ENCODE peak calls at places on chromosomes 2 and 18, in ten cellular contexts. Y is body of pancreas, I is heart left ventricle, B is GM12878, J is HL-60, H is ovary, N is testis, R is left ventricle myocardium inferior, M is bronchial epithelial cell, U is stomach. F is an unnamed sample.

GRCh38 chr2:43798300-43798699 is 24.5 kb downstream of the DYNC2LI1 start:
- DNase-seq in Y (no peak), I (no peak), B (no peak), J (no peak), H (no peak), N (no peak), R (no peak), M (no peak), U (no peak), F (no peak)

GRCh38 chr18:13611616-13612110 is 114.7 kb downstream of the FAM210A start:
- DNase-seq in Y (no peak), I (peak), B (no peak), J (peak), H (no peak), N (peak), R (peak), M (no peak), U (no peak), F (peak)

GRCh38 chr2:134258684-134259408 is 5.0 kb downstream of the MGAT5 start:
- DNase-seq in Y (no peak), I (peak), B (no peak), J (no peak), H (peak), N (peak), R (peak), M (no peak), U (no peak), F (peak)

GRCh38 chr2:39099820-39100728 is 20.8 kb downstream of the SOS1 start:
- DNase-seq in Y (no peak), I (no peak), B (no peak), J (no peak), H (no peak), N (no peak), R (no peak), M (peak), U (no peak), F (no peak)

GRCh38 chr2:190407246-190407661 is 901 bp upstream of the MFSD6 start:
- DNase-seq in Y (no peak), I (no peak), B (no peak), J (no peak), H (no peak), N (no peak), R (no peak), M (no peak), U (no peak), F (peak)

GRCh38 chr2:230951396-230951795 is 26.4 kb upstream of the GPR55 start:
- DNase-seq in Y (no peak), I (no peak), B (no peak), J (no peak), H (no peak), N (no peak), R (no peak), M (no peak), U (peak), F (no peak)

GRCh38 chr18:42190643-42191042 is 235.6 kb downstream of the PIK3C3 start:
- DNase-seq in Y (no peak), I (no peak), B (no peak), J (no peak), H (no peak), N (no peak), R (no peak), M (no peak), U (no peak), F (no peak)

GRCh38 chr18:13239557-13239956 is 21.0 kb downstream of the LDLRAD4 start:
- DNase-seq in Y (peak), I (no peak), B (no peak), J (no peak), H (no peak), N (no peak), R (no peak), M (no peak), U (no peak), F (no peak)

GRCh38 chr18:26963292-26963691 is 97.8 kb upstream of the AQP4 start:
- DNase-seq in Y (no peak), I (no peak), B (no peak), J (no peak), H (no peak), N (no peak), R (no peak), M (no peak), U (no peak), F (no peak)

GRCh38 chr18:78069784-78070664 is 820.4 kb downstream of the GALR1 start:
- DNase-seq in Y (no peak), I (no peak), B (no peak), J (no peak), H (no peak), N (peak), R (peak), M (no peak), U (no peak), F (peak)

GRCh38 chr2:25566094-25566493 is 107.3 kb downstream of the DTNB start:
- DNase-seq in Y (no peak), I (no peak), B (no peak), J (no peak), H (no peak), N (no peak), R (no peak), M (no peak), U (no peak), F (no peak)

GRCh38 chr18:7174359-7175107 is 56.4 kb upstream of the LRRC30 start:
- DNase-seq in Y (peak), I (no peak), B (no peak), J (no peak), H (no peak), N (peak), R (no peak), M (no peak), U (no peak), F (peak)

GRCh38 chr2:26672112-26672817 is 20.3 kb upstream of the KCNK3 start:
- DNase-seq in Y (no peak), I (no peak), B (no peak), J (no peak), H (no peak), N (no peak), R (no peak), M (no peak), U (no peak), F (no peak)

GRCh38 chr2:241179894-241180293 is 8.6 kb upstream of the ANO7 start:
- DNase-seq in Y (no peak), I (no peak), B (no peak), J (no peak), H (no peak), N (no peak), R (no peak), M (no peak), U (no peak), F (no peak)

GRCh38 chr18:56945171-56945863 is 201.6 kb upstream of the BOD1L2 start:
- DNase-seq in Y (no peak), I (no peak), B (no peak), J (no peak), H (no peak), N (no peak), R (no peak), M (no peak), U (no peak), F (no peak)

GRCh38 chr2:241798631-241799521 is 10.1 kb upstream of the NEU4 start:
- DNase-seq in Y (peak), I (no peak), B (no peak), J (no peak), H (peak), N (no peak), R (peak), M (no peak), U (no peak), F (no peak)

GRCh38 chr18:10320848-10321247 is 133.6 kb upstream of the APCDD1 start:
- DNase-seq in Y (no peak), I (no peak), B (no peak), J (no peak), H (no peak), N (no peak), R (no peak), M (no peak), U (no peak), F (no peak)

GRCh38 chr2:61822255-61822654 is 31.6 kb downstream of the FAM161A start:
- DNase-seq in Y (no peak), I (no peak), B (no peak), J (no peak), H (no peak), N (no peak), R (no peak), M (no peak), U (no peak), F (no peak)

GRCh38 chr2:8488001-8488738 is 193.7 kb upstream of the ID2 start:
- DNase-seq in Y (no peak), I (no peak), B (peak), J (no peak), H (no peak), N (no peak), R (no peak), M (no peak), U (no peak), F (no peak)

GRCh38 chr2:21467910-21468309 is 344.1 kb downstream of the TDRD15 start:
- DNase-seq in Y (no peak), I (no peak), B (peak), J (no peak), H (no peak), N (no peak), R (no peak), M (peak), U (no peak), F (no peak)

GRCh38 chr18:48486762-48487161 is 52.1 kb upstream of the CTIF start:
- DNase-seq in Y (no peak), I (no peak), B (no peak), J (no peak), H (no peak), N (no peak), R (no peak), M (no peak), U (no peak), F (no peak)

GRCh38 chr18:78006006-78006802 is 756.6 kb downstream of the GALR1 start:
- DNase-seq in Y (no peak), I (no peak), B (no peak), J (no peak), H (no peak), N (no peak), R (no peak), M (no peak), U (no peak), F (no peak)

GRCh38 chr2:68734688-68735525 is at the start of gene ARHGAP25:
- DNase-seq in Y (no peak), I (peak), B (peak), J (peak), H (no peak), N (no peak), R (no peak), M (no peak), U (no peak), F (peak)

GRCh38 chr18:37274309-37274987 is 291.1 kb downstream of the CELF4 start:
- DNase-seq in Y (no peak), I (no peak), B (no peak), J (no peak), H (no peak), N (no peak), R (no peak), M (no peak), U (no peak), F (no peak)

GRCh38 chr2:20198001-20198400 is 26.9 kb downstream of the SDC1 start:
- DNase-seq in Y (no peak), I (no peak), B (no peak), J (no peak), H (no peak), N (no peak), R (no peak), M (peak), U (peak), F (peak)

GRCh38 chr18:31041346-31042067 is 1.0 kb downstream of the DSC3 start:
- DNase-seq in Y (no peak), I (no peak), B (no peak), J (no peak), H (no peak), N (peak), R (no peak), M (peak), U (no peak), F (peak)

GRCh38 chr2:11669454-11670291 is at the start of gene NTSR2:
- DNase-seq in Y (peak), I (peak), B (no peak), J (no peak), H (peak), N (peak), R (peak), M (peak), U (peak), F (peak)

GRCh38 chr2:204730588-204730987 is 185.3 kb downstream of the PARD3B start:
- DNase-seq in Y (no peak), I (no peak), B (no peak), J (no peak), H (no peak), N (no peak), R (no peak), M (no peak), U (no peak), F (no peak)

GRCh38 chr2:219002395-219003266 is 9.4 kb upstream of the CRYBA2 start:
- DNase-seq in Y (peak), I (no peak), B (no peak), J (no peak), H (no peak), N (peak), R (no peak), M (peak), U (peak), F (peak)
- H3K4me3 ChIP-seq in Y (no peak), I (no peak), B (no peak), J (no peak), H (no peak), N (peak), R (peak), M (peak), U (peak), F (peak)

DNA sequence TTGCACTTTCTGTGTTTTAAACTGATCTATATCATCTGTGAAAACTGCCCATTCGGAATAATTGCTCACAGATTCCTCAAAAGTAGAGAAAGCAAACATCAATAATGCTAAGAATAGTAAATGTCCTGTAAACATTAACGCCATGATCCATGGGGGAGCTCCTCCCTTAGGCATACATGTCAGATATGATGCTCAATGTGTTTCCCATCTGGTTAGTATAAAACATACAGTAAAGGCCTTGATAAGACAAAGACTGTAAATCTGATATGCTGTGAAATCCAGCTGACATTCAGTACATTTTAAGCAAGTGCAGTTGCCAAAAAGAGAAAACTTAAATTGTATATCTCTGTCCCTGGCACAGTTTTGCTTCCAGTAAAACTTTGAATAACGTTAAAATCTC is 2.1 kb downstream of the DSEL start:
- DNase-seq in Y (no peak), I (no peak), B (no peak), J (no peak), H (no peak), N (no peak), R (no peak), M (no peak), U (no peak), F (no peak)
- H3K4me3 ChIP-seq in Y (no peak), I (no peak), B (no peak), J (no peak), H (no peak), N (no peak), R (peak), M (no peak), U (no peak), F (no peak)

GRCh38 chr2:47569658-47570398 is 166.9 kb downstream of the MSH2 start:
- DNase-seq in Y (no peak), I (no peak), B (no peak), J (no peak), H (no peak), N (no peak), R (no peak), M (no peak), U (no peak), F (no peak)
- H3K4me3 ChIP-seq in Y (no peak), I (peak), B (peak), J (no peak), H (no peak), N (peak), R (peak), M (no peak), U (peak), F (peak)

DNA sequence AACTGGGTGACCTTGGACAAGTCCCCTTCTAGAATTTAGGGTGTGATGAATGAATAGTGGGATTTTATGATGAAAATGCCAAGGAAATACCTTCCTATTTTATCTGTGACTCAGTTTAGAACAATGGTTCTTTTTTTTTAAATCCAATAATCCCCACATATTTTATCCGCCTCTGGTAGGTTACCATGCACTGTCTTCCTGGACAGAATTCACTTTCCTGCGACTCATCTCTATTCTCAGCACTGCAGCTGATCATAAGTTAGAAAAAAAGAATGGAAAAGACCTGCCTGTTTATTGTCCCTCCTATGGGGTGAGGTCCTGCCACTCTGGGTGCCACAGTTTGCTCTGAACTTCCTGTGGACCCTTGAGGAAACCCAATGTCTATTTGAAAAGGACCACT is 73.1 kb downstream of the IRS1 start:
- DNase-seq in Y (no peak), I (no peak), B (no peak), J (no peak), H (no peak), N (no peak), R (no peak), M (peak), U (no peak), F (no peak)
- H3K4me3 ChIP-seq in Y (no peak), I (no peak), B (no peak), J (no peak), H (no peak), N (no peak), R (peak), M (no peak), U (no peak), F (no peak)

F was measured in small intestine.